ENCODE peak calls at places on chromosome 7, in nine cellular contexts. One of them, this sample, is unnamed.

GRCh38 chr7:149007146-149007545 is 21.2 kb downstream of the PDIA4 start:
- DNase-seq in AG04450: no peak
- DNase-seq in psoas muscle: no peak
- DNase-seq in PC-3: no peak
- DNase-seq in epithelial cell of esophagus: no peak
- DNase-seq in esophagus squamous epithelium: no peak
- DNase-seq in left ventricle myocardium inferior: no peak
- DNase-seq in A549: no peak
- DNase-seq in GM23338: no peak
- DNase-seq in this sample: no peak

GRCh38 chr7:19353158-19353557 is 207.9 kb upstream of the FERD3L start:
- DNase-seq in AG04450: no peak
- DNase-seq in psoas muscle: no peak
- DNase-seq in PC-3: no peak
- DNase-seq in epithelial cell of esophagus: no peak
- DNase-seq in esophagus squamous epithelium: no peak
- DNase-seq in left ventricle myocardium inferior: no peak
- DNase-seq in A549: no peak
- DNase-seq in GM23338: no peak
- DNase-seq in this sample: no peak

GRCh38 chr7:49389866-49390265 is 383.6 kb upstream of the VWC2 start:
- DNase-seq in AG04450: no peak
- DNase-seq in psoas muscle: no peak
- DNase-seq in PC-3: no peak
- DNase-seq in epithelial cell of esophagus: no peak
- DNase-seq in esophagus squamous epithelium: no peak
- DNase-seq in left ventricle myocardium inferior: no peak
- DNase-seq in A549: no peak
- DNase-seq in GM23338: peak
- DNase-seq in this sample: no peak

GRCh38 chr7:41103331-41103730 is 599.6 kb downstream of the INHBA start:
- DNase-seq in AG04450: no peak
- DNase-seq in psoas muscle: no peak
- DNase-seq in PC-3: peak
- DNase-seq in epithelial cell of esophagus: peak
- DNase-seq in esophagus squamous epithelium: no peak
- DNase-seq in left ventricle myocardium inferior: no peak
- DNase-seq in A549: no peak
- DNase-seq in GM23338: peak
- DNase-seq in this sample: no peak

GRCh38 chr7:148699024-148699771 is 495 bp downstream of the CUL1 start:
- DNase-seq in AG04450: no peak
- DNase-seq in psoas muscle: peak
- DNase-seq in PC-3: peak
- DNase-seq in epithelial cell of esophagus: peak
- DNase-seq in esophagus squamous epithelium: no peak
- DNase-seq in left ventricle myocardium inferior: peak
- DNase-seq in A549: peak
- DNase-seq in GM23338: peak
- DNase-seq in this sample: no peak

GRCh38 chr7:67377939-67378862 is 381.6 kb downstream of the TYW1 start:
- DNase-seq in AG04450: peak
- DNase-seq in psoas muscle: peak
- DNase-seq in PC-3: peak
- DNase-seq in epithelial cell of esophagus: peak
- DNase-seq in esophagus squamous epithelium: peak
- DNase-seq in left ventricle myocardium inferior: peak
- DNase-seq in A549: peak
- DNase-seq in GM23338: peak
- DNase-seq in this sample: peak

GRCh38 chr7:41573017-41573416 is 129.9 kb downstream of the INHBA start:
- DNase-seq in AG04450: no peak
- DNase-seq in psoas muscle: no peak
- DNase-seq in PC-3: peak
- DNase-seq in epithelial cell of esophagus: peak
- DNase-seq in esophagus squamous epithelium: no peak
- DNase-seq in left ventricle myocardium inferior: no peak
- DNase-seq in A549: peak
- DNase-seq in GM23338: no peak
- DNase-seq in this sample: no peak

GRCh38 chr7:152459724-152460251 is 24.0 kb upstream of the KMT2C start:
- DNase-seq in AG04450: no peak
- DNase-seq in psoas muscle: peak
- DNase-seq in PC-3: peak
- DNase-seq in epithelial cell of esophagus: peak
- DNase-seq in esophagus squamous epithelium: no peak
- DNase-seq in left ventricle myocardium inferior: peak
- DNase-seq in A549: no peak
- DNase-seq in GM23338: no peak
- DNase-seq in this sample: no peak

GRCh38 chr7:143901360-143901709 is 641 bp downstream of the TCAF1 start:
- DNase-seq in AG04450: no peak
- DNase-seq in psoas muscle: peak
- DNase-seq in PC-3: no peak
- DNase-seq in epithelial cell of esophagus: peak
- DNase-seq in esophagus squamous epithelium: no peak
- DNase-seq in left ventricle myocardium inferior: peak
- DNase-seq in A549: no peak
- DNase-seq in GM23338: no peak
- DNase-seq in this sample: peak

GRCh38 chr7:44184221-44184873 is 4.9 kb downstream of the GCK start:
- DNase-seq in AG04450: peak
- DNase-seq in psoas muscle: no peak
- DNase-seq in PC-3: peak
- DNase-seq in epithelial cell of esophagus: peak
- DNase-seq in esophagus squamous epithelium: no peak
- DNase-seq in left ventricle myocardium inferior: no peak
- DNase-seq in A549: peak
- DNase-seq in GM23338: no peak
- DNase-seq in this sample: peak

GRCh38 chr7:116572036-116572435 is 47.2 kb downstream of the CAV1 start:
- DNase-seq in AG04450: no peak
- DNase-seq in psoas muscle: no peak
- DNase-seq in PC-3: no peak
- DNase-seq in epithelial cell of esophagus: no peak
- DNase-seq in esophagus squamous epithelium: no peak
- DNase-seq in left ventricle myocardium inferior: no peak
- DNase-seq in A549: peak
- DNase-seq in GM23338: no peak
- DNase-seq in this sample: no peak

GRCh38 chr7:154795014-154795413 is 207.9 kb downstream of the PAXIP1 start:
- DNase-seq in AG04450: no peak
- DNase-seq in psoas muscle: no peak
- DNase-seq in PC-3: no peak
- DNase-seq in epithelial cell of esophagus: no peak
- DNase-seq in esophagus squamous epithelium: no peak
- DNase-seq in left ventricle myocardium inferior: no peak
- DNase-seq in A549: no peak
- DNase-seq in GM23338: no peak
- DNase-seq in this sample: no peak

GRCh38 chr7:101411477-101411954 is 48.8 kb downstream of the COL26A1 start:
- DNase-seq in AG04450: no peak
- DNase-seq in psoas muscle: no peak
- DNase-seq in PC-3: no peak
- DNase-seq in epithelial cell of esophagus: no peak
- DNase-seq in esophagus squamous epithelium: no peak
- DNase-seq in left ventricle myocardium inferior: no peak
- DNase-seq in A549: no peak
- DNase-seq in GM23338: peak
- DNase-seq in this sample: no peak

GRCh38 chr7:107180378-107180777 is 11.6 kb downstream of the HBP1 start:
- DNase-seq in AG04450: peak
- DNase-seq in psoas muscle: peak
- DNase-seq in PC-3: peak
- DNase-seq in epithelial cell of esophagus: peak
- DNase-seq in esophagus squamous epithelium: no peak
- DNase-seq in left ventricle myocardium inferior: no peak
- DNase-seq in A549: peak
- DNase-seq in GM23338: no peak
- DNase-seq in this sample: peak

GRCh38 chr7:129053938-129054437 is 923 bp downstream of the TNPO3 start:
- DNase-seq in AG04450: no peak
- DNase-seq in psoas muscle: no peak
- DNase-seq in PC-3: no peak
- DNase-seq in epithelial cell of esophagus: no peak
- DNase-seq in esophagus squamous epithelium: no peak
- DNase-seq in left ventricle myocardium inferior: no peak
- DNase-seq in A549: no peak
- DNase-seq in GM23338: no peak
- DNase-seq in this sample: no peak

GRCh38 chr7:131493559-131493958 is 62.9 kb downstream of the PODXL start:
- DNase-seq in AG04450: no peak
- DNase-seq in psoas muscle: no peak
- DNase-seq in PC-3: no peak
- DNase-seq in epithelial cell of esophagus: no peak
- DNase-seq in esophagus squamous epithelium: no peak
- DNase-seq in left ventricle myocardium inferior: no peak
- DNase-seq in A549: no peak
- DNase-seq in GM23338: no peak
- DNase-seq in this sample: no peak

GRCh38 chr7:120054376-120055100 is 218.4 kb upstream of the KCND2 start:
- DNase-seq in AG04450: no peak
- DNase-seq in psoas muscle: no peak
- DNase-seq in PC-3: no peak
- DNase-seq in epithelial cell of esophagus: peak
- DNase-seq in esophagus squamous epithelium: no peak
- DNase-seq in left ventricle myocardium inferior: no peak
- DNase-seq in A549: no peak
- DNase-seq in GM23338: no peak
- DNase-seq in this sample: no peak

GRCh38 chr7:156034397-156034796 is 222.1 kb upstream of the SHH start:
- DNase-seq in AG04450: no peak
- DNase-seq in psoas muscle: no peak
- DNase-seq in PC-3: peak
- DNase-seq in epithelial cell of esophagus: no peak
- DNase-seq in esophagus squamous epithelium: no peak
- DNase-seq in left ventricle myocardium inferior: no peak
- DNase-seq in A549: no peak
- DNase-seq in GM23338: no peak
- DNase-seq in this sample: no peak

GRCh38 chr7:29146888-29147609 is 712 bp upstream of the CPVL start:
- DNase-seq in AG04450: no peak
- DNase-seq in psoas muscle: peak
- DNase-seq in PC-3: peak
- DNase-seq in epithelial cell of esophagus: no peak
- DNase-seq in esophagus squamous epithelium: no peak
- DNase-seq in left ventricle myocardium inferior: peak
- DNase-seq in A549: no peak
- DNase-seq in GM23338: peak
- DNase-seq in this sample: no peak
- H3K4me3 ChIP-seq in AG04450: no peak
- H3K4me3 ChIP-seq in psoas muscle: peak
- H3K4me3 ChIP-seq in PC-3: peak
- H3K4me3 ChIP-seq in epithelial cell of esophagus: no peak
- H3K4me3 ChIP-seq in esophagus squamous epithelium: peak
- H3K4me3 ChIP-seq in left ventricle myocardium inferior: peak
- H3K4me3 ChIP-seq in A549: no peak
- H3K4me3 ChIP-seq in GM23338: peak
- H3K4me3 ChIP-seq in this sample: peak

GRCh38 chr7:124662937-124663336 is 102.7 kb downstream of the GPR37 start:
- DNase-seq in AG04450: no peak
- DNase-seq in psoas muscle: no peak
- DNase-seq in PC-3: peak
- DNase-seq in epithelial cell of esophagus: no peak
- DNase-seq in esophagus squamous epithelium: no peak
- DNase-seq in left ventricle myocardium inferior: no peak
- DNase-seq in A549: no peak
- DNase-seq in GM23338: no peak
- DNase-seq in this sample: no peak
- TF ChIP-seq CTCF in AG04450: no peak
- TF ChIP-seq CTCF in psoas muscle: no peak
- TF ChIP-seq CTCF in PC-3: peak
- TF ChIP-seq CTCF in epithelial cell of esophagus: peak
- TF ChIP-seq CTCF in esophagus squamous epithelium: no peak
- TF ChIP-seq CTCF in left ventricle myocardium inferior: no peak
- TF ChIP-seq CTCF in A549: no peak
- TF ChIP-seq CTCF in GM23338: no peak
- TF ChIP-seq CTCF in this sample: no peak

DNA sequence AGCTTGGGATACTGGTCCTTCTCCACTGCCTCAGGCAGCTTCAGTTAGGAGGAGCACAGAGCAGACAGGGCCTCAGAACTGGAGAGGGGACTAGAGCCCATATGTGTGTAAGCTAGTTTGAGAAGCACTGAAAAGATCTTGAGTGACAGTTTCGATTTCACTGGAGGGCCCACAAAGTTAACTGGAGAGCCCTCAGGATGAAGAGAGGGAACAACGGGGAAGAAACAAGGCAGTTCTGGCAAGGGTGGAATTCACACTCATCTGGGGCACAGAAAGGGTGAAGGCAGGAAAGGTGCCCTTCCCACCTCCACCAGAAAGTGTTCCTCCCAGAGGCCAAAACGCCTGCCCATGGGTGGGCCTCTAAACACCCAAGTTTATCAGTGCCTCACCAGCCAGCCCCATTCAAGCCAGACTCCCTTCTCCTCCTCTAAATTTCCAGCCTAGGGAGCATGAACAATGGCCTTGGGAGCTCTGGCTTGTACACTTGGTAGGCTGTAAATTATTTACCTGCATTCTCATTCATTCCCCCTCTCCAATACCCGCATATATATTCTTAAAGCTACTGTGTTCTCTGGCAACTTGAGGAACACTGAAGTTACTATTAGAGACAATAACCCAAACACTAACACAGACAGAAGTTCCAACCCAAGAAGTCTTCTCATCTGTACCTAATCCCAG is 3.4 kb downstream of the WDR91 start:
- DNase-seq in AG04450: no peak
- DNase-seq in psoas muscle: no peak
- DNase-seq in PC-3: no peak
- DNase-seq in epithelial cell of esophagus: no peak
- DNase-seq in esophagus squamous epithelium: no peak
- DNase-seq in left ventricle myocardium inferior: no peak
- DNase-seq in A549: no peak
- DNase-seq in GM23338: no peak
- DNase-seq in this sample: no peak
- H3K4me3 ChIP-seq in AG04450: no peak
- H3K4me3 ChIP-seq in psoas muscle: no peak
- H3K4me3 ChIP-seq in PC-3: no peak
- H3K4me3 ChIP-seq in epithelial cell of esophagus: no peak
- H3K4me3 ChIP-seq in esophagus squamous epithelium: peak
- H3K4me3 ChIP-seq in left ventricle myocardium inferior: no peak
- H3K4me3 ChIP-seq in A549: no peak
- H3K4me3 ChIP-seq in GM23338: no peak
- H3K4me3 ChIP-seq in this sample: no peak

GRCh38 chr7:23072043-23072442 is 33.5 kb upstream of the KLHL7 start:
- DNase-seq in AG04450: no peak
- DNase-seq in psoas muscle: no peak
- DNase-seq in PC-3: peak
- DNase-seq in epithelial cell of esophagus: no peak
- DNase-seq in esophagus squamous epithelium: no peak
- DNase-seq in left ventricle myocardium inferior: no peak
- DNase-seq in A549: peak
- DNase-seq in GM23338: peak
- DNase-seq in this sample: no peak
- TF ChIP-seq CTCF in AG04450: peak
- TF ChIP-seq CTCF in psoas muscle: no peak
- TF ChIP-seq CTCF in PC-3: peak
- TF ChIP-seq CTCF in epithelial cell of esophagus: no peak
- TF ChIP-seq CTCF in esophagus squamous epithelium: no peak
- TF ChIP-seq CTCF in left ventricle myocardium inferior: no peak
- TF ChIP-seq CTCF in A549: peak
- TF ChIP-seq CTCF in GM23338: peak
- TF ChIP-seq CTCF in this sample: peak

This sample was measured in astrocyte of the cerebellum.